ENCODE peak calls at places on chromosomes 5 and 9, in five cellular contexts. B, T, O, A and Y are unnamed samples. For H3K36me3, the result is how much of the 10 kb centered on the place peaks cover.

GRCh38 chr5:168713051-168713450 is 133.9 kb upstream of the PANK3 start:
- DNase-seq in B (no peak), T (no peak), O (no peak), A (no peak), Y (no peak)

GRCh38 chr9:89854715-89855475 is 250.1 kb downstream of the GADD45G start:
- DNase-seq in B (no peak), T (no peak), O (no peak), A (no peak), Y (no peak)

GRCh38 chr9:95096807-95097206 is 220.7 kb downstream of the FANCC start:
- DNase-seq in B (no peak), T (no peak), O (no peak), A (peak), Y (no peak)

GRCh38 chr9:112061152-112061740 is 113.9 kb downstream of the SUSD1 start:
- DNase-seq in B (no peak), T (peak), O (peak), A (peak), Y (peak)

GRCh38 chr9:76894198-76894597 is 11.7 kb downstream of the PRUNE2 start:
- DNase-seq in B (no peak), T (no peak), O (no peak), A (no peak), Y (no peak)

GRCh38 chr9:76701441-76702031 is 62.7 kb upstream of the PCA3 start:
- DNase-seq in B (peak), T (no peak), O (no peak), A (no peak), Y (no peak)

GRCh38 chr5:170254056-170254455 is 21.3 kb downstream of the C5orf58 start:
- DNase-seq in B (no peak), T (no peak), O (no peak), A (no peak), Y (peak)

GRCh38 chr9:801399-802071 is 40.0 kb upstream of the DMRT1 start:
- DNase-seq in B (no peak), T (peak), O (no peak), A (no peak), Y (peak)

GRCh38 chr9:6686396-6686795 is 40.9 kb upstream of the GLDC start:
- DNase-seq in B (no peak), T (peak), O (no peak), A (no peak), Y (no peak)

GRCh38 chr9:107888773-107889227 is 399.2 kb upstream of the KLF4 start:
- DNase-seq in B (no peak), T (no peak), O (no peak), A (no peak), Y (no peak)

GRCh38 chr9:97557606-97558095 is 56.2 kb downstream of the TMOD1 start:
- DNase-seq in B (no peak), T (peak), O (no peak), A (peak), Y (no peak)

GRCh38 chr9:18973348-18973747 is 59.7 kb downstream of the SAXO1 start:
- DNase-seq in B (no peak), T (no peak), O (no peak), A (no peak), Y (no peak)

GRCh38 chr5:11888221-11888620 is 16.0 kb downstream of the CTNND2 start:
- DNase-seq in B (no peak), T (no peak), O (no peak), A (no peak), Y (no peak)

GRCh38 chr9:80792721-80793120 is 896.6 kb downstream of the TLE1 start:
- DNase-seq in B (no peak), T (no peak), O (no peak), A (no peak), Y (no peak)

GRCh38 chr9:20276762-20277161 is 345.5 kb downstream of the MLLT3 start:
- DNase-seq in B (no peak), T (no peak), O (no peak), A (no peak), Y (no peak)
- TF ChIP-seq CTCF in B (no peak), T (no peak), O (no peak), A (no peak), Y (no peak)

GRCh38 chr5:32231241-32231640 is 57.1 kb upstream of the GOLPH3 start:
- DNase-seq in B (no peak), T (no peak), O (no peak), A (no peak), Y (no peak)

GRCh38 chr5:32231929-32232328 is 57.8 kb upstream of the GOLPH3 start:
- DNase-seq in B (no peak), T (no peak), O (no peak), A (no peak), Y (no peak)

GRCh38 chr5:32232441-32233219 is 58.5 kb upstream of the GOLPH3 start:
- DNase-seq in B (peak), T (peak), O (peak), A (peak), Y (no peak)

GRCh38 chr5:32233696-32234447 is 59.8 kb upstream of the GOLPH3 start:
- DNase-seq in B (no peak), T (peak), O (no peak), A (no peak), Y (peak)

GRCh38 chr5:32233220-32233695 is 59.1 kb upstream of the GOLPH3 start:
- DNase-seq in B (no peak), T (peak), O (no peak), A (no peak), Y (no peak)
- H3K36me3 ChIP-seq in B (under half), T (under half), O (under half), A (half or more), Y (under half)

DNA sequence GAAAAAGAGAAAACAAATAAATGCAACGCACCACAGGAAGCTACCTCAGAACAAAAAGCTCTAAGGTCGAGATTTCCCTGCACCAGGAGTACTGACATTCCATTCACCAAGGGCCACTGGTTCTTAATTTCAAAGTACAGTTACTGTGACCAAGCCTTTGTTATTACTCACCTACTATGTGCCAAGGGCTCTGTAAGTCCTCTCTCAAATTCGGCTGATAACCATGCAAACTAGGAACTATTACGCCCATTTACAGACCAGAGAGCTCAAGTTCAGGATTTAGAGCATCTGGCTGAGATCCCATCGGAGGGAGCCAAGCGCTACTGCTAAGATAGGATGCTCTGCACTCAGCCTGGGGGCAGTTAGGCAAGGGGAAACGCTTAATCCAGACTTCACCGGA is 5.6 kb downstream of the MYO10 start:
- DNase-seq in B (peak), T (no peak), O (no peak), A (no peak), Y (no peak)
- H3K4me3 ChIP-seq in B (no peak), T (no peak), O (no peak), A (no peak), Y (no peak)

DNA sequence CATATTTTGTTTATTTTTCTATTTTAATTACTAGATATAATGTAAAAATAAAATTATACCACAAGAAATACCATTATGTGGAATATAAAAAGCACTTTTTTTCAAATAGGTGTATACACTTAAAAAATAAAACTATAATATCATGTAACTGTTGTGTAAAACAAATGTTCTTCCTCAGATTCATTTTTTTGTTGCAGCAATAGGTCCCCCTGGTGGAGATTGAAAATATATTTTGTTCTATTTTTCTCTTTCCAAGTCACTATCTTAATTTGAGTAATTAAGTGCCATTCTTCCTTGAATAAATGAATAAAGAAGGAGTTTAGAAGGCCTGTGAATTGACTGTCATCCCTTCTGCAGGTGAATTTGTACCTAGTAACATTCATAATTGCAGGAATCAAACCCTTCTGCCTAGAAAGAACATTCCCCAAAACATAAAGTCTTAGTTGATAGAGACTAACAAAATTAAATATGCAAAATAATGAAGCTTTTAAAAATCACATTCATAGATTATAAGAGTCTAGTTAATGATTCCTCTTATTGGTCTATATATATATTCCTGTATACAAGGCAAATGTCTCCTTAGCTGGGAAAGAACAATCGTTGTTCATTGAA is 23.4 kb downstream of the CETN3 start:
- DNase-seq in B (no peak), T (peak), O (peak), A (no peak), Y (no peak)
- TF ChIP-seq CTCF in B (peak), T (peak), O (peak), A (peak), Y (peak)

DNA sequence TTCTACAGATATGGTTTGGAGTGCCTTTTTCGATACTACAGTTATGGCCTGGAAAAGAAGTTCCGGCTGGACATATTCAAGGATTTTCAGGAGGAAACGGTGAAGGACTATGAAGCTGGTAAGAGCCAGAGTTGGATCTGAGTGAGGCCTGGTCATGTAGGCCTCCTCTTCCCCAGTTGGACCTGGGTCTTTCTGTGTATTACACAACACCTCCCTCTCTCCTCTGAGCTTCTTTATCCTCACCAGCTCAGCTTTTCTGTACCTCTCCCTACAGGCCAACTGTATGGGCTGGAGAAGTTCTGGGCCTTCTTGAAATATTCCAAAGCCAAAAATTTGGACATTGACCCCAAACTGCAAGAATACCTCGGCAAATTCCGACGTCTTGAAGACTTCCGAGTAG is 39.2 kb downstream of the FAXDC2 start:
- DNase-seq in B (no peak), T (no peak), O (no peak), A (no peak), Y (no peak)
- H3K36me3 ChIP-seq in B (under half), T (half or more), O (under half), A (half or more), Y (under half)

DNA sequence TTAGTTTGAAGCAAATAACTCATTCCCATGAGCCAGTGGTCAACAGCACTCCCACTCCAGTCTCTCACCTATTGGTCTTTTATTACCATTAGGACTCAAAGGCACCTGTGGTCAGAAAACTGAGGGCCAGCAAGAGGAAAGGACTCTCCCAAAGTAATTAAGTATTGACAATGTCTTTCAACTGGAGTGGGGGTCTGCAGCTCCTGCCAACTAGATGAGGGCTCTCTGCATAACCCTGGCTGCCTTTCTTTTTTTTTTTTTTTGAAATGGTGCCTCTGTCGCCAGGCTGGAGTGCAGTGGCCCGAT is 577 bp upstream of the CDK5RAP2 start:
- DNase-seq in B (no peak), T (no peak), O (no peak), A (no peak), Y (no peak)
- H3K4me3 ChIP-seq in B (no peak), T (no peak), O (peak), A (peak), Y (no peak)